ENCODE peak calls at places on chromosomes 7 and 10, in seven cellular contexts. F is H54; O is T-cell; R is SK-MEL-5; D is activated CD8-positive, alpha-beta memory T cell treated with anti-CD3 and anti-CD28 coated beads, Interleukin-2, amount 50 U/mL, for 48 hours; I is HCEC 1CT; N is AG08395. A is an unnamed sample.

GRCh38 chr10:48254745-48255144 is 19.8 kb downstream of the FRMPD2 start:
- DNase-seq in F (no peak), I (no peak), O (no peak), R (no peak), N (no peak), D (no peak), A (no peak)

GRCh38 chr7:74627699-74628411 is 29.7 kb upstream of the GTF2I start:
- DNase-seq in D (no peak), F (no peak), N (peak), I (no peak), O (no peak), R (peak), A (peak)

GRCh38 chr7:96499532-96499931 is 177.6 kb upstream of the SLC25A13 start:
- DNase-seq in D (no peak), I (no peak), N (no peak), F (no peak), R (peak), O (no peak), A (no peak)

GRCh38 chr7:157299317-157299612 is 37.5 kb upstream of the DNAJB6 start:
- DNase-seq in N (no peak), F (no peak), O (no peak), D (no peak), I (no peak), R (no peak), A (no peak)

GRCh38 chr10:30701471-30702173 is 72.1 kb upstream of the LYZL2 start:
- DNase-seq in O (peak), I (peak), N (no peak), F (peak), D (peak), R (no peak), A (peak)

GRCh38 chr7:139131622-139132021 is 22.1 kb upstream of the ZC3HAV1 start:
- DNase-seq in O (no peak), N (no peak), D (no peak), R (no peak), F (no peak), I (no peak), A (no peak)

GRCh38 chr10:119703903-119704508 is 21.8 kb upstream of the INPP5F start:
- DNase-seq in O (no peak), N (no peak), D (no peak), F (no peak), I (no peak), R (no peak), A (no peak)

GRCh38 chr7:128136215-128136597 is 104.9 kb upstream of the LEP start:
- DNase-seq in R (no peak), O (no peak), D (peak), I (no peak), N (no peak), F (no peak), A (no peak)

GRCh38 chr10:46516660-46517416 is 39.6 kb downstream of the GPRIN2 start:
- DNase-seq in O (no peak), I (peak), F (peak), D (peak), R (no peak), N (peak), A (peak)